ENCODE peak calls at places on chromosome 7, in seven cellular contexts. One of them, this sample, is unnamed.

GRCh38 chr7:43873300-43873699 is 4.0 kb upstream of the MRPS24 start:
- DNase-seq in body of pancreas: peak; percentile 41
- DNase-seq in glutamatergic neuron: no peak
- DNase-seq in nephron progenitor cell: no peak
- DNase-seq in IMR-90: peak; percentile 87
- DNase-seq in GM20000: no peak
- DNase-seq in adrenal gland: peak; percentile 94
- DNase-seq in this sample: no peak

GRCh38 chr7:91892821-91893340 is 12.4 kb upstream of the MTERF1 start:
- DNase-seq in adrenal gland: no peak
- DNase-seq in body of pancreas: no peak
- DNase-seq in glutamatergic neuron: no peak
- DNase-seq in nephron progenitor cell: no peak
- DNase-seq in GM20000: no peak
- DNase-seq in IMR-90: peak; percentile 53
- DNase-seq in this sample: no peak

GRCh38 chr7:132131196-132131595 is 445.1 kb downstream of the PLXNA4 start:
- DNase-seq in adrenal gland: no peak
- DNase-seq in IMR-90: no peak
- DNase-seq in glutamatergic neuron: no peak
- DNase-seq in body of pancreas: no peak
- DNase-seq in nephron progenitor cell: no peak
- DNase-seq in GM20000: no peak
- DNase-seq in this sample: no peak

GRCh38 chr7:112143567-112143966 is 62.6 kb downstream of the DOCK4 start:
- DNase-seq in body of pancreas: no peak
- DNase-seq in nephron progenitor cell: no peak
- DNase-seq in GM20000: no peak
- DNase-seq in IMR-90: peak; percentile 94
- DNase-seq in glutamatergic neuron: no peak
- DNase-seq in adrenal gland: no peak
- DNase-seq in this sample: no peak

GRCh38 chr7:95001815-95002561 is 94.6 kb downstream of the PPP1R9A start:
- DNase-seq in IMR-90: no peak
- DNase-seq in glutamatergic neuron: no peak
- DNase-seq in body of pancreas: no peak
- DNase-seq in adrenal gland: no peak
- DNase-seq in nephron progenitor cell: no peak
- DNase-seq in GM20000: no peak
- DNase-seq in this sample: no peak

GRCh38 chr7:107644704-107645083 is 15.9 kb upstream of the SLC26A4 start:
- DNase-seq in adrenal gland: no peak
- DNase-seq in glutamatergic neuron: no peak
- DNase-seq in nephron progenitor cell: no peak
- DNase-seq in IMR-90: peak; percentile 31
- DNase-seq in GM20000: no peak
- DNase-seq in body of pancreas: no peak
- DNase-seq in this sample: no peak

GRCh38 chr7:153550173-153550572 is 502.0 kb upstream of the DPP6 start:
- DNase-seq in IMR-90: no peak
- DNase-seq in GM20000: no peak
- DNase-seq in glutamatergic neuron: no peak
- DNase-seq in adrenal gland: no peak
- DNase-seq in nephron progenitor cell: no peak
- DNase-seq in body of pancreas: no peak
- DNase-seq in this sample: no peak

GRCh38 chr7:131556912-131557457 is 557 bp upstream of the PODXL start:
- DNase-seq in body of pancreas: no peak
- DNase-seq in GM20000: no peak
- DNase-seq in nephron progenitor cell: no peak
- DNase-seq in glutamatergic neuron: no peak
- DNase-seq in IMR-90: no peak
- DNase-seq in adrenal gland: no peak
- DNase-seq in this sample: no peak

GRCh38 chr7:53325061-53325460 is 289.6 kb downstream of the POM121L12 start:
- DNase-seq in body of pancreas: no peak
- DNase-seq in GM20000: no peak
- DNase-seq in glutamatergic neuron: no peak
- DNase-seq in adrenal gland: no peak
- DNase-seq in nephron progenitor cell: no peak
- DNase-seq in IMR-90: no peak
- DNase-seq in this sample: no peak

GRCh38 chr7:142859411-142859810 is 4.5 kb downstream of the EPHB6 start:
- DNase-seq in GM20000: no peak
- DNase-seq in body of pancreas: no peak
- DNase-seq in IMR-90: no peak
- DNase-seq in nephron progenitor cell: no peak
- DNase-seq in glutamatergic neuron: no peak
- DNase-seq in adrenal gland: no peak
- DNase-seq in this sample: no peak

GRCh38 chr7:95028683-95029082 is 121.3 kb downstream of the PPP1R9A start:
- DNase-seq in body of pancreas: no peak
- DNase-seq in IMR-90: no peak
- DNase-seq in nephron progenitor cell: no peak
- DNase-seq in GM20000: no peak
- DNase-seq in adrenal gland: no peak
- DNase-seq in glutamatergic neuron: no peak
- DNase-seq in this sample: no peak

GRCh38 chr7:92496876-92497275 is 19.1 kb upstream of the ERVW-1 start:
- DNase-seq in GM20000: no peak
- DNase-seq in nephron progenitor cell: no peak
- DNase-seq in IMR-90: peak; percentile 62
- DNase-seq in adrenal gland: no peak
- DNase-seq in body of pancreas: no peak
- DNase-seq in glutamatergic neuron: no peak
- DNase-seq in this sample: no peak

GRCh38 chr7:158735935-158736334 is 31.3 kb upstream of the NCAPG2 start:
- DNase-seq in body of pancreas: no peak
- DNase-seq in glutamatergic neuron: no peak
- DNase-seq in nephron progenitor cell: no peak
- DNase-seq in adrenal gland: no peak
- DNase-seq in IMR-90: no peak
- DNase-seq in GM20000: no peak
- DNase-seq in this sample: no peak

GRCh38 chr7:134316539-134317344 is at the start of gene SLC35B4:
- DNase-seq in body of pancreas: peak; percentile 98
- DNase-seq in IMR-90: peak; percentile 97
- DNase-seq in glutamatergic neuron: peak; percentile 97
- DNase-seq in adrenal gland: peak; percentile 98
- DNase-seq in GM20000: peak; percentile 97
- DNase-seq in nephron progenitor cell: peak; percentile 94
- DNase-seq in this sample: peak; percentile 93
- TF ChIP-seq CTCF in body of pancreas: peak; percentile 11
- TF ChIP-seq CTCF in IMR-90: peak; percentile 28
- TF ChIP-seq CTCF in glutamatergic neuron: peak; percentile 12
- TF ChIP-seq CTCF in adrenal gland: no peak
- TF ChIP-seq CTCF in GM20000: no peak
- TF ChIP-seq CTCF in nephron progenitor cell: no peak
- TF ChIP-seq CTCF in this sample: peak; percentile 16

GRCh38 chr7:36682102-36682501 is 42.2 kb downstream of the AOAH start:
- DNase-seq in adrenal gland: no peak
- DNase-seq in GM20000: no peak
- DNase-seq in glutamatergic neuron: no peak
- DNase-seq in body of pancreas: no peak
- DNase-seq in IMR-90: no peak
- DNase-seq in nephron progenitor cell: no peak
- DNase-seq in this sample: no peak
- TF ChIP-seq CTCF in adrenal gland: no peak
- TF ChIP-seq CTCF in GM20000: no peak
- TF ChIP-seq CTCF in glutamatergic neuron: no peak
- TF ChIP-seq CTCF in body of pancreas: no peak
- TF ChIP-seq CTCF in IMR-90: no peak
- TF ChIP-seq CTCF in nephron progenitor cell: no peak
- TF ChIP-seq CTCF in this sample: no peak

GRCh38 chr7:144513332-144513731 is 109.8 kb upstream of the NOBOX start:
- DNase-seq in body of pancreas: peak; percentile 8
- DNase-seq in glutamatergic neuron: no peak
- DNase-seq in adrenal gland: peak; percentile 23
- DNase-seq in nephron progenitor cell: no peak
- DNase-seq in IMR-90: no peak
- DNase-seq in GM20000: peak; percentile 20
- DNase-seq in this sample: peak; percentile 12
- TF ChIP-seq CTCF in body of pancreas: no peak
- TF ChIP-seq CTCF in glutamatergic neuron: no peak
- TF ChIP-seq CTCF in adrenal gland: no peak
- TF ChIP-seq CTCF in nephron progenitor cell: peak; percentile 34
- TF ChIP-seq CTCF in IMR-90: no peak
- TF ChIP-seq CTCF in GM20000: no peak
- TF ChIP-seq CTCF in this sample: no peak

GRCh38 chr7:37225255-37226012 is 223.2 kb downstream of the ELMO1 start:
- DNase-seq in glutamatergic neuron: no peak
- DNase-seq in nephron progenitor cell: no peak
- DNase-seq in IMR-90: no peak
- DNase-seq in GM20000: no peak
- DNase-seq in body of pancreas: no peak
- DNase-seq in adrenal gland: no peak
- DNase-seq in this sample: no peak
- TF ChIP-seq CTCF in glutamatergic neuron: no peak
- TF ChIP-seq CTCF in nephron progenitor cell: no peak
- TF ChIP-seq CTCF in IMR-90: no peak
- TF ChIP-seq CTCF in GM20000: no peak
- TF ChIP-seq CTCF in body of pancreas: no peak
- TF ChIP-seq CTCF in adrenal gland: no peak
- TF ChIP-seq CTCF in this sample: no peak

GRCh38 chr7:96224682-96225081 is 97.2 kb downstream of the SLC25A13 start:
- DNase-seq in IMR-90: no peak
- DNase-seq in glutamatergic neuron: peak; percentile 17
- DNase-seq in GM20000: peak; percentile 43
- DNase-seq in adrenal gland: no peak
- DNase-seq in nephron progenitor cell: no peak
- DNase-seq in body of pancreas: no peak
- DNase-seq in this sample: peak; percentile 42
- TF ChIP-seq CTCF in IMR-90: no peak
- TF ChIP-seq CTCF in glutamatergic neuron: no peak
- TF ChIP-seq CTCF in GM20000: no peak
- TF ChIP-seq CTCF in adrenal gland: no peak
- TF ChIP-seq CTCF in nephron progenitor cell: no peak
- TF ChIP-seq CTCF in body of pancreas: no peak
- TF ChIP-seq CTCF in this sample: no peak

DNA sequence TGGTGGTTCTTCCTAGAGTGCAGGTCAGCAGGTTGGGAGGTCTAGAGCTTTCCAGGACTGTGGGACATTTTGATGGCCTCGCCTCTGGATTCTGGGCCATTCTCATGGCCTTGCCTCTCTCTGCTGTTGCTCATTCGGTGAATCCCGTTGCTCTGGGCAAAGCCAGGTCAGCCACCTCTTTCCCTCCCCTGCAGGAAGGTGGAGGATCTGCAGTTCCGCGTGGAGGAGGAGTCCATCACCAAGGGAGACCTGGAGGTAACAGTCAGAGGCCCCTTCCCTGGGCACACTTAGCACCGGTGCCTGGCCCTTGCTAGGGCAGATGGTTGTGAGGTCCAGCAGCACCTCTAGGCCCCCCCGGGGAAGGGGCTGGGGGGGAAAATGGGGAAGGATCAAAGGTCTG is 74.9 kb downstream of the CLIP2 start:
- DNase-seq in GM20000: no peak
- DNase-seq in IMR-90: no peak
- DNase-seq in adrenal gland: no peak
- DNase-seq in body of pancreas: no peak
- DNase-seq in nephron progenitor cell: no peak
- DNase-seq in glutamatergic neuron: peak; percentile 30
- DNase-seq in this sample: peak; percentile 43
- TF ChIP-seq CTCF in GM20000: no peak
- TF ChIP-seq CTCF in IMR-90: no peak
- TF ChIP-seq CTCF in adrenal gland: no peak
- TF ChIP-seq CTCF in body of pancreas: no peak
- TF ChIP-seq CTCF in nephron progenitor cell: peak; percentile 37
- TF ChIP-seq CTCF in glutamatergic neuron: peak; percentile 15
- TF ChIP-seq CTCF in this sample: peak; percentile 31

This sample was measured in endothelial cell.